ENCODE peak calls at places on chromosomes 2 and 18, in eight cellular contexts. X is GF-D8, D is Ammon's horn, W is GM04503, R is posterior cingulate gyrus, I is EL, F is neural progenitor cell, E is midbrain. T is an unnamed sample.

GRCh38 chr2:109124982-109125594 is 3.9 kb upstream of the SH3RF3 start:
- DNase-seq in X (no peak), D (no peak), W (no peak), R (no peak), I (no peak), F (no peak), E (no peak), T (no peak)

GRCh38 chr2:212448698-212449097 is 89.9 kb downstream of the ERBB4 start:
- DNase-seq in X (no peak), D (no peak), W (no peak), R (no peak), I (no peak), F (no peak), E (no peak), T (no peak)

GRCh38 chr2:219430633-219431615 is 3.7 kb upstream of the SPEG start:
- DNase-seq in X (no peak), D (peak; percentile 60), W (no peak), R (no peak), I (peak; percentile 36), F (peak; percentile 64), E (peak; percentile 8), T (peak; percentile 20)

GRCh38 chr18:79577451-79578395 is 101.9 kb upstream of the CTDP1 start:
- DNase-seq in X (peak; percentile 7), D (no peak), W (no peak), R (peak; percentile 9), I (no peak), F (no peak), E (no peak), T (no peak)

GRCh38 chr2:62343636-62344349 is 147.9 kb downstream of the B3GNT2 start:
- DNase-seq in X (no peak), D (no peak), W (no peak), R (no peak), I (no peak), F (no peak), E (no peak), T (no peak)

GRCh38 chr2:96873651-96874096 is 3.8 kb upstream of the SEMA4C start:
- DNase-seq in X (no peak), D (peak; percentile 76), W (no peak), R (no peak), I (no peak), F (no peak), E (no peak), T (peak; percentile 62)

GRCh38 chr2:18518116-18519111 is 42.0 kb downstream of the RDH14 start:
- DNase-seq in X (no peak), D (no peak), W (no peak), R (no peak), I (peak; percentile 71), F (no peak), E (no peak), T (no peak)

GRCh38 chr2:138602166-138602460 is 100.5 kb downstream of the SPOPL start:
- DNase-seq in X (no peak), D (no peak), W (no peak), R (no peak), I (no peak), F (no peak), E (no peak), T (no peak)

GRCh38 chr2:112147382-112147781 is 9.2 kb downstream of the FBLN7 start:
- DNase-seq in X (no peak), D (no peak), W (no peak), R (no peak), I (no peak), F (no peak), E (no peak), T (no peak)

GRCh38 chr2:196230051-196230450 is 58.7 kb upstream of the STK17B start:
- DNase-seq in X (no peak), D (no peak), W (no peak), R (no peak), I (no peak), F (no peak), E (no peak), T (no peak)

GRCh38 chr2:8303322-8303832 is 378.5 kb upstream of the ID2 start:
- DNase-seq in X (peak; percentile 78), D (peak; percentile 81), W (no peak), R (no peak), I (no peak), F (no peak), E (peak; percentile 64), T (peak; percentile 84)

GRCh38 chr2:145597011-145597410 is 1077.1 kb upstream of the ZEB2 start:
- DNase-seq in X (no peak), D (no peak), W (no peak), R (no peak), I (no peak), F (no peak), E (no peak), T (no peak)

GRCh38 chr18:29693334-29693733 is 1349.2 kb downstream of the DSC3 start:
- DNase-seq in X (no peak), D (no peak), W (no peak), R (no peak), I (no peak), F (no peak), E (no peak), T (no peak)

GRCh38 chr18:36330435-36331049 is 33.0 kb downstream of the FHOD3 start:
- DNase-seq in X (no peak), D (no peak), W (no peak), R (no peak), I (no peak), F (no peak), E (no peak), T (no peak)

GRCh38 chr18:13615432-13615861 is 110.9 kb downstream of the FAM210A start:
- DNase-seq in X (no peak), D (peak; percentile 9), W (no peak), R (no peak), I (no peak), F (no peak), E (no peak), T (peak; percentile 61)